ENCODE peak calls at places on chromosomes 6 and 20, in five cellular contexts. U, D, Q, I and M are unnamed samples.

GRCh38 chr20:20317195-20318113 is 50.5 kb upstream of the INSM1 start:
- DNase-seq in U (no peak), D (no peak), I (no peak), Q (peak; percentile 32), M (no peak)

GRCh38 chr20:62186887-62187866 is 4.3 kb downstream of the MTG2 start:
- DNase-seq in U (no peak), D (no peak), Q (no peak), I (no peak), M (no peak)

GRCh38 chr6:137167702-137168377 is 5.6 kb downstream of the IL22RA2 start:
- DNase-seq in D (no peak), Q (no peak), I (no peak), U (no peak), M (no peak)

GRCh38 chr6:26571592-26572296 is 25.0 kb upstream of the ABT1 start:
- DNase-seq in U (peak; percentile 95), Q (peak; percentile 67), I (peak; percentile 87), D (no peak), M (no peak)

GRCh38 chr6:154806804-154807203 is 73.6 kb downstream of the SCAF8 start:
- DNase-seq in U (no peak), D (no peak), Q (no peak), I (no peak), M (no peak)

GRCh38 chr20:63295422-63295821 is 2.4 kb downstream of the COL20A1 start:
- DNase-seq in D (no peak), Q (no peak), U (no peak), I (no peak), M (no peak)

GRCh38 chr6:158328446-158328845 is 16.2 kb downstream of the TULP4 start:
- DNase-seq in I (no peak), U (no peak), D (no peak), Q (no peak), M (no peak)

GRCh38 chr6:138509371-138509770 is 10.1 kb upstream of the NHSL1 start:
- DNase-seq in Q (no peak), U (peak; percentile 71), D (no peak), I (no peak), M (no peak)

GRCh38 chr20:50320910-50321796 is 130.5 kb downstream of the CEBPB start:
- DNase-seq in Q (no peak), I (peak; percentile 90), U (peak; percentile 85), D (no peak), M (no peak)

GRCh38 chr20:18018100-18018499 is 39.6 kb downstream of the OVOL2 start:
- DNase-seq in U (no peak), Q (no peak), D (no peak), I (no peak), M (no peak)

GRCh38 chr20:61513124-61514017 is 261.3 kb downstream of the CDH4 start:
- DNase-seq in U (no peak), I (no peak), D (no peak), Q (no peak), M (no peak)

GRCh38 chr6:119318730-119319129 is 30.8 kb downstream of the MAN1A1 start:
- DNase-seq in Q (no peak), D (no peak), I (no peak), U (no peak), M (no peak)

GRCh38 chr6:63740709-63741108 is 105.1 kb downstream of the PHF3 start:
- DNase-seq in I (no peak), D (no peak), U (no peak), Q (no peak), M (no peak)

GRCh38 chr20:41769650-41770049 is 151.5 kb upstream of the CHD6 start:
- DNase-seq in Q (no peak), D (no peak), I (peak; percentile 52), U (no peak), M (no peak)

GRCh38 chr20:63002511-63002910 is 4.3 kb downstream of the BHLHE23 start:
- DNase-seq in Q (no peak), I (no peak), U (no peak), D (no peak), M (no peak)

GRCh38 chr20:31637660-31638059 is at the start of gene COX4I2:
- DNase-seq in Q (no peak), U (no peak), D (no peak), I (peak; percentile 55), M (no peak)

GRCh38 chr6:167767715-167768107 is 59.0 kb upstream of the AFDN start:
- DNase-seq in U (no peak), I (no peak), D (no peak), Q (no peak), M (no peak)
- TF ChIP-seq TAF1 in U (no peak), I (no peak), D (no peak), Q (no peak), M (no peak)

DNA sequence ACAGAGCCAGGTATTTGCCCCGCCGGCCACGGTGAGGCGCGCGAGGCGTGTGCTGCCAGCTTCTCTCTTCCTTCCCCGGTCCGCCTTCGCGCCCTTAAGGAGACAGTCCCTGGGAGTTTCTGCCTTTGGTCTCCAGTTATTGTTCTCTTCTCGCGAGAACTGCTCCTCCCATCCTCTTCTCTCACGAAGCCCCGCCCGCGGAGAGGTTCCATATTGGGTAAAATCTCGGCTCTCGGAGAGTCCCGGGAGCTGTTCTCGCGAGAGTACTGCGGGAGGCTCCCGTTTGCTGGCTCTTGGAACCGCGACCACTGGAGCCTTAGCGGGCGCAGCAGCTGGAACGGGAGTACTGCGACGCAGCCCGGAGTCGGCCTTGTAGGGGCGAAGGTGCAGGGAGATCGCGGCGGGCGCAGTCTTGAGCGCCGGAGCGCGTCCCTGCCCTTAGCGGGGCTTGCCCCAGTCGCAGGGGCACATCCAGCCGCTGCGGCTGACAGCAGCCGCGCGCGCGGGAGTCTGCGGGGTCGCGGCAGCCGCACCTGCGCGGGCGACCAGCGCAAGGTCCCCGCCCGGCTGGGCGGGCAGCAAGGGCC is at the start of gene MAPK14:
- DNase-seq in U (peak; percentile 100), Q (peak; percentile 96), I (peak; percentile 98), D (peak; percentile 91), M (peak; percentile 91)
- TF ChIP-seq POLR2A in U (peak; percentile 99), Q (peak; percentile 96), I (peak; percentile 94), D (peak; percentile 91), M (peak; percentile 95)

GRCh38 chr6:29739136-29739881 is 16.1 kb downstream of the HLA-F start:
- DNase-seq in I (no peak), D (no peak), Q (no peak), U (peak; percentile 44), M (no peak)

GRCh38 chr6:29736563-29736962 is 13.3 kb downstream of the HLA-F start:
- DNase-seq in I (no peak), U (no peak), D (no peak), Q (no peak), M (no peak)

GRCh38 chr6:29739882-29740261 is 16.6 kb downstream of the HLA-F start:
- DNase-seq in U (no peak), Q (no peak), I (no peak), D (no peak), M (no peak)

GRCh38 chr6:29734046-29735018 is 11.1 kb downstream of the HLA-F start:
- DNase-seq in U (no peak), D (no peak), I (no peak), Q (no peak), M (no peak)

GRCh38 chr6:29737707-29738630 is 14.7 kb downstream of the HLA-F start:
- DNase-seq in I (peak; percentile 84), Q (no peak), U (peak; percentile 75), D (peak; percentile 46), M (peak; percentile 35)
- TF ChIP-seq POLR2AphosphoS5 in I (no peak), Q (no peak), U (no peak), D (no peak), M (no peak)

DNA sequence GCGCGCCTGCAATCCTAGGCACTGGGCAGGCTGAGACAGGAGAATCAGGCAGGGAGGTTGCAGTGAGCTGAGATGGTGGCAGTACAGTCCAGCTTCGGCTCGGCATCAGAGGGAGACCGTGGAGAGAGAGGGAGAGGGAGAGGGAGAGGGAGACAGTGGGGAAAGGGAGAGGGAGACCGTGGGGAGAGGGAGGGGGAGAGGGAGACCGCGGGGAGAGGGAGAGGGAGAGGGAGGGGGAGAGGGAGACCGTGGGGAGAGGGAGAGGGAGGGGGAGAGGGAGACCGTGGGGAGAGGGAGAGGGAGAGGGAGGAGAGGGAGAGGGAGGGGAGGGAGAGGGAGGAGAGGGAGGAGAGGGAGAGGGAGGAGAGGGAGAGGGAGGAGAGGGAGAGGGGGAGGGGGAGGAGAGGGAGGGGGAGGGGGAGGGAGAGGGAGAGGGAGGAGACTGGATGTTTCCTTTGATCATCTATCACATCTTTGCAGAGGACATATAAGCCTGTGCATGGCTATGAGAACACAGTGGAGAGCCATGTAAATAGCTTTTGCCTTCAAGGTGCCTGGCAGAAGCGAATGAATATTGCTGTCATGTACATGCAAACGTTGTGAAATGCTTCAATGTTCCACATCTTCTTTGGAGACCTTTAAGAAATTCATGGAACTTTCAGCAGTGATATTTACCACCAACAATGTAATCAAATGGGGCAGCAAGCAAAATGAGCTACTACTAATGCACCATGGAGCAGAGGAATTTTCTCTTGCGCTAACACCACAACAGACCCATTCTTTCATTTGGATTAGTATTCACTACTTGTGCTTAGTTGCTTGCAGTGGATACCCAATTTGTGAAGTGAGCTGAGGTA is 44.3 kb downstream of the C6orf15 start:
- DNase-seq in I (no peak), Q (no peak), D (no peak), U (no peak), M (no peak)
- TF ChIP-seq TAF1 in I (no peak), Q (no peak), D (no peak), U (no peak), M (no peak)

DNA sequence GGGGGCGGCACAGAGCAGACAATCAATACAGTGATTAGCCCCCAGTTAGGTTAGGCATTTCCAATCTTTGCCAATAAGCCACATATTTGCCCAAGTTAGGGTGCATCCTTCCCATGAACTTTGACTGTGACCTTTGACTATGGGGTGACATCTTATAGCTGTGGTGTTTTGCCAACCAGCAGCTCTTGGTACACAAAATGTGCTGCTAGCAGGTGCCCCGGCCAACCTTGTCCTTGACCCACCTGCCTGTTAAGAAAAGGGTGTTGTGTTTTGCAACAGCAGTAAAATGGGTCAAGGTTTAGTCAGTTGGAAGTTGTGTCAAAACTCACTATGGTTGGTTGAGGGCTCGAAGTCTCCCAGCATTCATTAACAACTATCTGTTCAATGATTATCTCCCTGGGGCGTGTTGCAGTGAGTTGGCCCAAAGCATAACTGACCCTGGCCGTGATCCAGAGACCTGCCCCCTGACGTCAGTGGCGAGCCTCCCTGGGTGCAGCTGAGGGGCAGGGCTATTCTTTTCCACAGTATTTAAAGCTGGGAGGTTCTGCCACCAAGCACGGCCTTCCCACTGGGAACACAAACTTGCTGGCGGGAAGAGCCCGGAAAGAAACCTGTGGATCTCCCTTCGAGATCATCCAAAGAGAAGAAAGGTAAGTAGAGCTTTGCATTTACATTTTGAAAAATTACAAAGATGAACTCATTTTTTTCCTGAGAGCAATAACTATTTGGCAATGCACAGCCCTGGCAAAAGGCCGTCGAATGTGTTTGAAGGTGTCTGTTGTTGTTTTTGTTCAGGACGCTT is at the start of gene PCK1:
- DNase-seq in Q (no peak), D (no peak), I (no peak), U (peak; percentile 89), M (no peak)
- TF ChIP-seq POLR2A in Q (no peak), D (no peak), I (no peak), U (peak; percentile 94), M (no peak)

GRCh38 chr6:31680841-31681671 is at the start of gene LY6G5C:
- DNase-seq in U (peak; percentile 72), I (peak; percentile 79), D (peak; percentile 60), Q (no peak), M (peak; percentile 71)
- TF ChIP-seq POLR2AphosphoS5 in U (no peak), I (no peak), D (no peak), Q (no peak), M (no peak)